ENCODE peak calls at places on chromosome 18, in four cellular contexts. H is K562, Q is H1, Z is HepG2. K is an unnamed sample.
A peak's percentile ranks its signal among the peaks of the same experiment; 100 is the strongest.

GRCh38 chr18:12329125-12329698 is 21.2 kb downstream of the TUBB6 start:
- DNase-seq in Z (no peak), Q (no peak), H (no peak), K (no peak)

GRCh38 chr18:41643427-41643826 is 311.6 kb upstream of the PIK3C3 start:
- DNase-seq in H (no peak), Z (no peak), Q (no peak), K (no peak)

GRCh38 chr18:55287935-55288868 is 299.8 kb downstream of the TCF4 start:
- DNase-seq in Q (no peak), H (peak; percentile 10), Z (no peak), K (peak; percentile 26)

GRCh38 chr18:8898990-8899389 is 193.6 kb downstream of the MTCL1 start:
- DNase-seq in H (peak; percentile 45), Z (no peak), Q (no peak), K (no peak)

GRCh38 chr18:32091724-32092421 is at the start of gene RNF138:
- DNase-seq in Z (peak; percentile 59), H (peak; percentile 81), Q (peak; percentile 86), K (peak; percentile 84)

GRCh38 chr18:44651453-44651852 is 29.2 kb upstream of the SETBP1 start:
- DNase-seq in Z (no peak), Q (no peak), H (peak; percentile 4), K (peak; percentile 30)

GRCh38 chr18:28127763-28128737 is 48.9 kb downstream of the CDH2 start:
- DNase-seq in H (no peak), Z (peak; percentile 92), Q (no peak), K (no peak)

GRCh38 chr18:49168970-49169619 is 218.3 kb upstream of the SMAD7 start:
- DNase-seq in Z (peak; percentile 29), Q (no peak), H (no peak), K (no peak)

GRCh38 chr18:13416208-13416607 is 197.6 kb downstream of the LDLRAD4 start:
- DNase-seq in Z (no peak), Q (no peak), H (no peak), K (peak; percentile 70)

GRCh38 chr18:13270279-13270911 is 51.8 kb downstream of the LDLRAD4 start:
- DNase-seq in H (no peak), Q (no peak), Z (no peak), K (no peak)

GRCh38 chr18:8153887-8154583 is 455.2 kb upstream of the RAB12 start:
- DNase-seq in H (no peak), Z (no peak), Q (no peak), K (no peak)

DNA sequence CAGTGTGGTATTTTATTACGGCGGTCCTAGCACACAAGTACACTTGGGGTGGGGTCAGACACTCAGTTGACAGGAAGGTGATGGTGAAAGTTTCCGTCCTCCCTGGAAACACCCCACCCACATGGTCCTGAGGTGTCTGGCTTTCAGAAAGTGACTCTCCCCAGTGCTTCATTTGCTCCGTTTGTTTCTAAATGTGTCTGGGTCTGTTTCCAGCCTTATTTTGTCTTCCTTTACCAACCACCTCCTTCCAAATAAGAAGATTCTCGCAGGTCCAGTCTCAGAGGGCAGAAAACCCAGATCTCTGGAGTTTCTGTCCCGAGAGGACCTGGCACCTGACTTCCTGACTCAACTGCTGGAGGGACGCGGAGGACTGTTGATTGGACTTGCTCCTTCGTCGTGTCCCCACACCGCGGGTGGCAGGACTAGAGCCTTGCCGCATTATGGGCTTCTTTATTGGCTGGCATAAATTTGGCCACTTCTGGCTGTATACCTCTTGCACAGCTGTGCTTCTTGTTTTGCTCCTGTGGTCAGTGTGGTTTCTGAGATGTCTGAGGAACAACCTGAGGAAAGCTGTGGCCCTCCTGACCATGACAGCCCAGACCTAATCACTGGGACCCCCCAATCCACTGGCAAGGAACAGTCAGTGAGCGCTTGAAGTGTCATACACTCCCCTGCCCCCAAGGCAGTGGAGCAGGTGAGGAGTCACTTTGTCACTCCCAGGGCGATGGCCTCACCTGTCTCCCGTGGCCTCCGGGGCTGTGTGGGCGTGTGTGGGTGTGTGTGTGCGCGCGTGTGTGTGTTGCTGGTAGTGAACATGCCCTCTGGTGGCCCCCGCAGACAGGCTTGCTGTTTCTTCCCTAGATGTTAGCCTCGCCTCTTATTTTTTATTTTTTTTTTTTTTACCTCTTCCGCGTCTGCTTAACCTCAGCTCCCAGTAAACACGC is 45.6 kb downstream of the MEX3C start:
- DNase-seq in Q (no peak), H (no peak), Z (no peak), K (no peak)
- H3K9ac ChIP-seq in Q (no peak overlapping the region), H (no peak overlapping the region), Z (no peak overlapping the region), K (no peak overlapping the region)

GRCh38 chr18:77130229-77131099 is 2.1 kb downstream of the MBP start:
- DNase-seq in Q (no peak), H (no peak), Z (no peak), K (no peak)
- TF ChIP-seq JUN in Q (no peak), H (no peak), Z (no peak), K (no peak)

DNA sequence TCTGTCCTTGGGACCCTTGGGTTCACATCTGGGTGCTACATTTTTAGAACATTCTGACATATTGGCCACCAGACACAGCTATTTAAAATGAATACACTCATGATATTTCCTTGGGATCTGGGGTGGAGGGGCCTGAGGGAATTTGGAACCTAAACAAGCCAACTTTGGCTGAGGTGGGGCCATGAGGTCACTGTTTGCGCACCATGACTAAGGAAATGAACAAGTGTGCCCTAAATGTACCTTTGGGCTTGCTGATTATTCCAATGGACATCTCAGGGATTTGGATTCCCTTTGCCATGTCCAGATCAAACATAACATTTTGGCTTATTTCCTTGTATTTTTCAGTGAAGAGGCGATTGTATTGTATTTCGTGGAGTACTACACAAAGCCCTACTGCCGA is 80.5 kb upstream of the SEC11C start:
- DNase-seq in H (no peak), Z (no peak), Q (no peak), K (no peak)
- TF ChIP-seq MAX in H (no peak), Z (no peak), Q (no peak), K (no peak)

GRCh38 chr18:10059610-10060468 is 146.0 kb downstream of the VAPA start:
- DNase-seq in H (no peak), Z (no peak), Q (no peak), K (no peak)
- H3K9ac ChIP-seq in H (no peak overlapping the region), Z (no peak overlapping the region), Q (no peak overlapping the region), K (no peak overlapping the region)

GRCh38 chr18:77737412-77737811 is 487.8 kb downstream of the GALR1 start:
- DNase-seq in Z (no peak), H (no peak), Q (no peak), K (no peak)

GRCh38 chr18:77736817-77737216 is 487.2 kb downstream of the GALR1 start:
- DNase-seq in Z (no peak), H (no peak), Q (no peak), K (no peak)

GRCh38 chr18:77733292-77733903 is 483.8 kb downstream of the GALR1 start:
- DNase-seq in H (no peak), Q (peak; percentile 59), Z (no peak), K (no peak)
- TF ChIP-seq JUN in H (no peak), Q (no peak), Z (no peak), K (no peak)

DNA sequence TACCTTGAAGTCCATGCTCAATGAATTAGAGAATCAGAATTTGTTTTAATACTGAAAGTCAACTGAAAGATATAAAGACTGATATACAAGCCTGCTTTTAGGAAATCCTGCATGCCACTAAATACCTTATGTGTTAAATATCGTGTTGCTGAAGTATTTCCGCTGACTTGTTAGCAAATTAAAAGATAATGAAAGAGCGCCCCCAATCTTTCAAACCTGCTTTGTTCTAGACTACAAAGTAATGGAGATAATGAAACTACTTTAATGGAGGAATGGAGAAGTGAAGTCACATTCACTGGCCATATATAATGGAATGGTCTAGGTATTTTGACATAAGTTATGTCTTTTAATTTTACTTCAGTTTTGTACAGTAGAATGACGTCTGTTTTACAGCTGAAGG is 95.7 kb downstream of the ASXL3 start:
- DNase-seq in H (no peak), Q (no peak), Z (no peak), K (peak; percentile 30)
- TF ChIP-seq MAX in H (no peak), Q (no peak), Z (no peak), K (no peak)

GRCh38 chr18:79510046-79510685 is 114.4 kb downstream of the NFATC1 start:
- DNase-seq in H (no peak), Z (no peak), Q (no peak), K (no peak)

GRCh38 chr18:79510731-79511141 is 115.0 kb downstream of the NFATC1 start:
- DNase-seq in Q (no peak), H (no peak), Z (no peak), K (no peak)

GRCh38 chr18:79511271-79511670 is 115.5 kb downstream of the NFATC1 start:
- DNase-seq in H (no peak), Q (no peak), Z (no peak), K (no peak)

GRCh38 chr18:79512461-79513380 is 117.0 kb downstream of the NFATC1 start:
- DNase-seq in H (no peak), Z (no peak), Q (peak; percentile 39), K (no peak)

GRCh38 chr18:79511671-79512301 is 116.1 kb downstream of the NFATC1 start:
- DNase-seq in H (no peak), Q (peak; percentile 53), Z (no peak), K (no peak)
- H3K9ac ChIP-seq in H (no peak overlapping the region), Q (no peak overlapping the region), Z (no peak overlapping the region), K (no peak overlapping the region)